ENCODE peak calls at places on chromosomes 1 and 21, in four cellular contexts. One of them, this sample, is unnamed.

GRCh38 chr1:204523605-204524215 is 7.5 kb downstream of the MDM4 start:
- DNase-seq in fibroblast of lung: peak; percentile 10
- DNase-seq in right atrium auricular region: no peak
- DNase-seq in left ventricle myocardium inferior: no peak
- DNase-seq in this sample: no peak

GRCh38 chr21:46111857-46112730 is 14.2 kb downstream of the COL6A2 start:
- DNase-seq in right atrium auricular region: peak; percentile 52
- DNase-seq in left ventricle myocardium inferior: no peak
- DNase-seq in fibroblast of lung: no peak
- DNase-seq in this sample: peak; percentile 68

GRCh38 chr1:174890024-174890423 is 109.7 kb upstream of the CACYBP start:
- DNase-seq in left ventricle myocardium inferior: no peak
- DNase-seq in right atrium auricular region: no peak
- DNase-seq in fibroblast of lung: no peak
- DNase-seq in this sample: no peak

GRCh38 chr1:73356485-73356884 is 841.5 kb downstream of the LRRIQ3 start:
- DNase-seq in fibroblast of lung: no peak
- DNase-seq in left ventricle myocardium inferior: no peak
- DNase-seq in right atrium auricular region: no peak
- DNase-seq in this sample: no peak

GRCh38 chr1:197467881-197468280 is 199.8 kb downstream of the CRB1 start:
- DNase-seq in left ventricle myocardium inferior: no peak
- DNase-seq in right atrium auricular region: no peak
- DNase-seq in fibroblast of lung: peak; percentile 92
- DNase-seq in this sample: no peak

GRCh38 chr1:192474080-192474683 is 101.4 kb upstream of the RGS1 start:
- DNase-seq in right atrium auricular region: no peak
- DNase-seq in left ventricle myocardium inferior: no peak
- DNase-seq in fibroblast of lung: no peak
- DNase-seq in this sample: no peak

GRCh38 chr1:17588048-17588781 is 48.7 kb downstream of the ARHGEF10L start:
- DNase-seq in left ventricle myocardium inferior: peak; percentile 80
- DNase-seq in right atrium auricular region: no peak
- DNase-seq in fibroblast of lung: peak; percentile 74
- DNase-seq in this sample: no peak

GRCh38 chr21:39840373-39841097 is 26.7 kb upstream of the PCP4 start:
- DNase-seq in right atrium auricular region: no peak
- DNase-seq in left ventricle myocardium inferior: no peak
- DNase-seq in fibroblast of lung: no peak
- DNase-seq in this sample: no peak

GRCh38 chr1:180533571-180533987 is 25.2 kb upstream of the OVAAL start:
- DNase-seq in fibroblast of lung: peak; percentile 45
- DNase-seq in right atrium auricular region: peak; percentile 68
- DNase-seq in left ventricle myocardium inferior: peak; percentile 53
- DNase-seq in this sample: no peak

GRCh38 chr1:9075023-9075422 is 5.6 kb upstream of the SLC2A5 start:
- DNase-seq in left ventricle myocardium inferior: no peak
- DNase-seq in right atrium auricular region: no peak
- DNase-seq in fibroblast of lung: no peak
- DNase-seq in this sample: no peak

GRCh38 chr21:36504067-36505058 is 24.4 kb upstream of the CLDN14 start:
- DNase-seq in right atrium auricular region: no peak
- DNase-seq in left ventricle myocardium inferior: no peak
- DNase-seq in fibroblast of lung: peak; percentile 36
- DNase-seq in this sample: no peak

GRCh38 chr21:34795152-34796141 is 126.7 kb downstream of the CLIC6 start:
- DNase-seq in fibroblast of lung: peak; percentile 83
- DNase-seq in right atrium auricular region: no peak
- DNase-seq in left ventricle myocardium inferior: no peak
- DNase-seq in this sample: no peak

GRCh38 chr1:6414881-6415280 is 4.8 kb downstream of the HES2 start:
- DNase-seq in right atrium auricular region: no peak
- DNase-seq in fibroblast of lung: no peak
- DNase-seq in left ventricle myocardium inferior: no peak
- DNase-seq in this sample: no peak

GRCh38 chr1:116886532-116886931 is 23.2 kb upstream of the PTGFRN start:
- DNase-seq in right atrium auricular region: no peak
- DNase-seq in left ventricle myocardium inferior: no peak
- DNase-seq in fibroblast of lung: peak; percentile 84
- DNase-seq in this sample: no peak

GRCh38 chr1:145695781-145696629 is 11.2 kb downstream of the PDZK1 start:
- DNase-seq in left ventricle myocardium inferior: no peak
- DNase-seq in right atrium auricular region: no peak
- DNase-seq in fibroblast of lung: no peak
- DNase-seq in this sample: no peak

GRCh38 chr1:93349231-93350135 is 3.8 kb downstream of the DR1 start:
- DNase-seq in right atrium auricular region: no peak
- DNase-seq in left ventricle myocardium inferior: no peak
- DNase-seq in fibroblast of lung: peak; percentile 36
- DNase-seq in this sample: no peak

GRCh38 chr1:150813028-150813707 is 5.1 kb upstream of the CTSK start:
- DNase-seq in left ventricle myocardium inferior: peak; percentile 44
- DNase-seq in fibroblast of lung: peak; percentile 50
- DNase-seq in right atrium auricular region: peak; percentile 66
- DNase-seq in this sample: no peak

GRCh38 chr1:164723296-164723731 is 164.3 kb downstream of the PBX1 start:
- DNase-seq in left ventricle myocardium inferior: no peak
- DNase-seq in fibroblast of lung: peak; percentile 28
- DNase-seq in right atrium auricular region: no peak
- DNase-seq in this sample: no peak

GRCh38 chr1:154698320-154699096 is 90.5 kb upstream of the ADAR start:
- DNase-seq in fibroblast of lung: no peak
- DNase-seq in right atrium auricular region: no peak
- DNase-seq in left ventricle myocardium inferior: no peak
- DNase-seq in this sample: no peak

GRCh38 chr1:44717653-44718052 is 13.3 kb downstream of the RNU5D-1 start:
- DNase-seq in right atrium auricular region: no peak
- DNase-seq in fibroblast of lung: no peak
- DNase-seq in left ventricle myocardium inferior: no peak
- DNase-seq in this sample: no peak

GRCh38 chr1:152442291-152442690 is 28.2 kb upstream of the CRNN start:
- DNase-seq in left ventricle myocardium inferior: peak; percentile 25
- DNase-seq in fibroblast of lung: no peak
- DNase-seq in right atrium auricular region: no peak
- DNase-seq in this sample: no peak

GRCh38 chr21:38725196-38726157 is 80.3 kb upstream of the ETS2 start:
- DNase-seq in left ventricle myocardium inferior: no peak
- DNase-seq in right atrium auricular region: no peak
- DNase-seq in fibroblast of lung: no peak
- DNase-seq in this sample: no peak

GRCh38 chr1:231603598-231604275 is 22.9 kb upstream of the DISC1 start:
- DNase-seq in right atrium auricular region: no peak
- DNase-seq in fibroblast of lung: peak; percentile 47
- DNase-seq in left ventricle myocardium inferior: no peak
- DNase-seq in this sample: no peak

GRCh38 chr1:200525167-200526123 is 95.1 kb downstream of the KIF14 start:
- DNase-seq in fibroblast of lung: peak; percentile 75
- DNase-seq in right atrium auricular region: no peak
- DNase-seq in left ventricle myocardium inferior: no peak
- DNase-seq in this sample: no peak

GRCh38 chr1:75791022-75791421 is 5.0 kb downstream of the RABGGTB start:
- DNase-seq in right atrium auricular region: no peak
- DNase-seq in left ventricle myocardium inferior: no peak
- DNase-seq in fibroblast of lung: peak; percentile 45
- DNase-seq in this sample: no peak

GRCh38 chr1:204077979-204078696 is 5.2 kb downstream of the SOX13 start:
- DNase-seq in fibroblast of lung: peak; percentile 36
- DNase-seq in left ventricle myocardium inferior: no peak
- DNase-seq in right atrium auricular region: no peak
- DNase-seq in this sample: no peak

GRCh38 chr1:71565267-71565666 is 484.4 kb upstream of the ZRANB2 start:
- DNase-seq in left ventricle myocardium inferior: peak; percentile 11
- DNase-seq in fibroblast of lung: peak; percentile 42
- DNase-seq in right atrium auricular region: no peak
- DNase-seq in this sample: no peak

GRCh38 chr1:187624812-187625542 is 796.2 kb downstream of the PLA2G4A start:
- DNase-seq in left ventricle myocardium inferior: no peak
- DNase-seq in right atrium auricular region: no peak
- DNase-seq in fibroblast of lung: no peak
- DNase-seq in this sample: no peak

GRCh38 chr1:168942165-168942564 is 164.3 kb upstream of the ATP1B1 start:
- DNase-seq in right atrium auricular region: no peak
- DNase-seq in fibroblast of lung: no peak
- DNase-seq in left ventricle myocardium inferior: no peak
- DNase-seq in this sample: no peak

GRCh38 chr1:218408942-218409341 is 63.8 kb downstream of the TGFB2 start:
- DNase-seq in right atrium auricular region: no peak
- DNase-seq in left ventricle myocardium inferior: no peak
- DNase-seq in fibroblast of lung: no peak
- DNase-seq in this sample: no peak

GRCh38 chr1:186195377-186195931 is 179.6 kb downstream of the TPR start:
- DNase-seq in fibroblast of lung: peak; percentile 27
- DNase-seq in right atrium auricular region: no peak
- DNase-seq in left ventricle myocardium inferior: no peak
- DNase-seq in this sample: no peak

GRCh38 chr1:65791860-65792670 is 630 bp upstream of the PDE4B start:
- DNase-seq in left ventricle myocardium inferior: peak; percentile 11
- DNase-seq in right atrium auricular region: no peak
- DNase-seq in fibroblast of lung: peak; percentile 31
- DNase-seq in this sample: no peak
- H3K4me3 ChIP-seq in left ventricle myocardium inferior: peak overlapping the region; percentile 51
- H3K4me3 ChIP-seq in right atrium auricular region: peak overlapping the region; percentile 6
- H3K4me3 ChIP-seq in fibroblast of lung: peak overlapping the region; percentile 77
- H3K4me3 ChIP-seq in this sample: peak overlapping the region; percentile 62

GRCh38 chr1:12714710-12715500 is 1.0 kb upstream of the AADACL3 start:
- DNase-seq in fibroblast of lung: no peak
- DNase-seq in right atrium auricular region: no peak
- DNase-seq in left ventricle myocardium inferior: no peak
- DNase-seq in this sample: no peak
- H3K27ac ChIP-seq in fibroblast of lung: no peak overlapping the region
- H3K27ac ChIP-seq in right atrium auricular region: no peak overlapping the region
- H3K27ac ChIP-seq in left ventricle myocardium inferior: no peak overlapping the region
- H3K27ac ChIP-seq in this sample: no peak overlapping the region

GRCh38 chr21:26144026-26144425 is 26.5 kb downstream of the APP start:
- DNase-seq in right atrium auricular region: no peak
- DNase-seq in fibroblast of lung: no peak
- DNase-seq in left ventricle myocardium inferior: no peak
- DNase-seq in this sample: no peak

GRCh38 chr21:26148071-26148470 is 22.5 kb downstream of the APP start:
- DNase-seq in right atrium auricular region: no peak
- DNase-seq in left ventricle myocardium inferior: no peak
- DNase-seq in fibroblast of lung: no peak
- DNase-seq in this sample: no peak

GRCh38 chr21:26146681-26147080 is 23.9 kb downstream of the APP start:
- DNase-seq in left ventricle myocardium inferior: no peak
- DNase-seq in fibroblast of lung: no peak
- DNase-seq in right atrium auricular region: no peak
- DNase-seq in this sample: no peak

GRCh38 chr21:26148834-26149354 is 21.7 kb downstream of the APP start:
- DNase-seq in left ventricle myocardium inferior: no peak
- DNase-seq in fibroblast of lung: peak; percentile 58
- DNase-seq in right atrium auricular region: no peak
- DNase-seq in this sample: no peak

GRCh38 chr21:26147535-26147934 is 23.0 kb downstream of the APP start:
- DNase-seq in fibroblast of lung: no peak
- DNase-seq in right atrium auricular region: no peak
- DNase-seq in left ventricle myocardium inferior: no peak
- DNase-seq in this sample: no peak
- H3K4me3 ChIP-seq in fibroblast of lung: no peak overlapping the region
- H3K4me3 ChIP-seq in right atrium auricular region: no peak overlapping the region
- H3K4me3 ChIP-seq in left ventricle myocardium inferior: no peak overlapping the region
- H3K4me3 ChIP-seq in this sample: no peak overlapping the region

GRCh38 chr1:29238601-29238964 is 2.3 kb downstream of the PTPRU start:
- DNase-seq in right atrium auricular region: no peak
- DNase-seq in fibroblast of lung: no peak
- DNase-seq in left ventricle myocardium inferior: no peak
- DNase-seq in this sample: no peak
- H3K27ac ChIP-seq in right atrium auricular region: peak overlapping the region; percentile 73
- H3K27ac ChIP-seq in fibroblast of lung: no peak overlapping the region
- H3K27ac ChIP-seq in left ventricle myocardium inferior: peak overlapping the region; percentile 75
- H3K27ac ChIP-seq in this sample: peak overlapping the region; percentile 93

GRCh38 chr1:21815724-21816311 is 3.8 kb downstream of the LDLRAD2 start:
- DNase-seq in left ventricle myocardium inferior: no peak
- DNase-seq in fibroblast of lung: peak; percentile 20
- DNase-seq in right atrium auricular region: no peak
- DNase-seq in this sample: no peak
- H3K4me3 ChIP-seq in left ventricle myocardium inferior: no peak overlapping the region
- H3K4me3 ChIP-seq in fibroblast of lung: no peak overlapping the region
- H3K4me3 ChIP-seq in right atrium auricular region: no peak overlapping the region
- H3K4me3 ChIP-seq in this sample: no peak overlapping the region

GRCh38 chr1:58331156-58331555 is 215.4 kb downstream of the OMA1 start:
- DNase-seq in left ventricle myocardium inferior: no peak
- DNase-seq in right atrium auricular region: no peak
- DNase-seq in fibroblast of lung: peak; percentile 41
- DNase-seq in this sample: no peak
- H3K27ac ChIP-seq in left ventricle myocardium inferior: no peak overlapping the region
- H3K27ac ChIP-seq in right atrium auricular region: no peak overlapping the region
- H3K27ac ChIP-seq in fibroblast of lung: no peak overlapping the region
- H3K27ac ChIP-seq in this sample: no peak overlapping the region

This sample was measured in coronary artery.